ENCODE peak calls at places on chromosomes 4 and X, in seven cellular contexts. B is CD8-positive, alpha-beta memory T cell; E is fibroblast of lung; C is neuronal stem cell; D is GM23248; F is CD8-positive, alpha-beta T cell; X is GM23338. S is an unnamed sample. For H3K36me3, the result is how much of the 10 kb centered on the place peaks cover.

GRCh38 chr4:102871772-102872171 is 3.0 kb downstream of the CISD2 start:
- DNase-seq in B (no peak), E (no peak), C (no peak), D (no peak), F (no peak), X (no peak), S (no peak)

GRCh38 chr4:107896651-107897050 is 34.7 kb upstream of the CYP2U1 start:
- DNase-seq in B (no peak), E (peak), C (no peak), D (no peak), F (no peak), X (no peak), S (no peak)

GRCh38 chrX:49858341-49858740 is 20.9 kb upstream of the USP27X start:
- DNase-seq in B (no peak), E (no peak), C (no peak), D (no peak), F (no peak), X (no peak), S (no peak)

GRCh38 chr4:91028223-91028622 is 901.0 kb downstream of the CCSER1 start:
- DNase-seq in B (no peak), E (no peak), C (no peak), D (no peak), F (no peak), X (no peak), S (no peak)

GRCh38 chr4:56655209-56655626 is 25.9 kb downstream of the HOPX start:
- DNase-seq in B (no peak), E (peak), C (no peak), D (peak), F (no peak), X (peak), S (peak)

GRCh38 chrX:47316276-47317025 is 53.9 kb upstream of the ZNF157 start:
- DNase-seq in B (no peak), E (no peak), C (peak), D (peak), F (no peak), X (peak), S (no peak)

GRCh38 chr4:184362338-184362737 is 112.0 kb downstream of the IRF2 start:
- DNase-seq in B (no peak), E (no peak), C (no peak), D (no peak), F (no peak), X (no peak), S (no peak)

GRCh38 chr4:88177981-88178632 is 19.7 kb upstream of the ABCG2 start:
- DNase-seq in B (no peak), E (peak), C (no peak), D (peak), F (no peak), X (peak), S (peak)

GRCh38 chr4:53935780-53936179 is 128.6 kb downstream of the CHIC2 start:
- DNase-seq in B (no peak), E (peak), C (no peak), D (peak), F (no peak), X (no peak), S (no peak)

GRCh38 chr4:126267689-126268088 is 952.9 kb downstream of the FAT4 start:
- DNase-seq in B (no peak), E (peak), C (no peak), D (peak), F (no peak), X (no peak), S (no peak)

GRCh38 chr4:96839441-96839840 is 999.5 kb downstream of the PDHA2 start:
- DNase-seq in B (no peak), E (no peak), C (no peak), D (no peak), F (no peak), X (no peak), S (no peak)

GRCh38 chr4:170884965-170885583 is 795.3 kb upstream of the AADAT start:
- DNase-seq in B (no peak), E (no peak), C (no peak), D (no peak), F (no peak), X (peak), S (no peak)

GRCh38 chr4:1666391-1666790 is 17.7 kb downstream of the FAM53A start:
- DNase-seq in B (no peak), E (no peak), C (no peak), D (no peak), F (no peak), X (no peak), S (no peak)

GRCh38 chr4:176044589-176044951 is 21.1 kb upstream of the WDR17 start:
- DNase-seq in B (no peak), E (peak), C (no peak), D (peak), F (no peak), X (no peak), S (peak)

GRCh38 chr4:25842229-25842840 is 20.5 kb downstream of the SEL1L3 start:
- DNase-seq in B (peak), E (no peak), C (no peak), D (no peak), F (peak), X (peak), S (no peak)

GRCh38 chrX:74521961-74522833 is 92.2 kb downstream of the RLIM start:
- DNase-seq in B (no peak), E (peak), C (no peak), D (peak), F (no peak), X (no peak), S (no peak)

GRCh38 chr4:22322996-22323395 is 192.9 kb downstream of the ADGRA3 start:
- DNase-seq in B (no peak), E (no peak), C (no peak), D (no peak), F (no peak), X (no peak), S (no peak)

GRCh38 chr4:158280856-158281255 is 70.6 kb downstream of the TMEM144 start:
- DNase-seq in B (no peak), E (no peak), C (no peak), D (peak), F (no peak), X (no peak), S (no peak)
- H3K4me3 ChIP-seq in B (no peak), E (no peak), C (no peak), D (no peak), F (no peak), X (no peak), S (no peak)

DNA sequence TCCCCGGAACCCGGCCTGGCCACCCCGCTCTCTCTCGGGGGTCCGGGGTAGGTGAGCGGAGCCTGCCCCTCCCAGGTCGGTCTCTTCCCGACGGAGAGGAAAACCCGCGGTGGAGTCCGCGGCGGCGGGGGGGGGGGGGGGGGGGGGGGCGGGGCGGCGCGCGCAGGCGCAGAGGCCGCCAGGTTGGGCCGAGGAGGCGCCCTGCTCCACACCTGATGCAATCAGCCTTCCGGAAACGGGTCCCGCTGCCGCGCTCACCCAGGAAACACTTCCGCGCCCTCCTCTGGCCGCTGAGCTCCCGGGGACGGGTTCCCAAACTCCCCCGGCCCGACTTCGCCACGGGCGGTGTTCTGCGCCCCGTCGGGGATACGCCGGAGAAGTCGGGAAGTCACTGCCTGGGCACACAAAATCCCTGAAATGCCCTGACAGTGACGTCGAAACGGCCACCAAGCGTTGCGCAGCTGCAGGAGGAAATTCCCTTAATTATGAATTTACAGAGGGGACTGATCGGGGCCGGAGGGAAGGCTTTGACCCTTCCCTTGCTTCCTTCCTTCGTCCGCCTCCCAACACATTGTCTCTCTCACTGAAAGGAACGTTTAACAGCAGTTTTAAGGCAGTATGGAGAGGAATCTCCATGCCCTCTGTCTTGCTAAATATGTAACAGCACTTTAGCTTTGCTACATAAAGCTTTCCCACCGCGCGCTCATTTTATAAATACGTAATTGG is 2.1 kb upstream of the APBB2 start:
- DNase-seq in B (peak), E (peak), C (peak), D (peak), F (no peak), X (peak), S (peak)
- H3K27ac ChIP-seq in B (no peak), E (peak), C (peak), D (peak), F (no peak), X (peak), S (peak)

DNA sequence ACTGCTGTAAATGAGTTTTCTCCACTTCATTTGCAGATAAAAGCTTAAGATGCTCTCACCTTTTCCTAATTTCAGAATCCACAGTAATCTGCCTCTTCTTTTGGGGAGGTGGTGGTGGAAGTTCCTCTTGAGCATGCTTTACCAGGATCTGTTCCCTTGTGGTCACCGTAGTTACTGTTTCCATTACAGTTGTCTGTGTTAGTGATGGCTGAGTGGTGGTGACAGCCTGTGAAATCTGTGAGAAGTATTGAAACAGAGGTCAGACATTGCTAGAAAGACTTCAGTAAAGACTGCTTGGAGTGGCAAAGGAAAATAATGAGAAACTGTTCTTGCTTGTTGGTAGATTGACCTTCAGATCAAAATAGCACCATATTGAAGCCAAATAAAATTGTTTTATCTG is 666.2 kb downstream of the DMD start:
- DNase-seq in B (no peak), E (no peak), C (no peak), D (no peak), F (no peak), X (no peak), S (no peak)
- H3K36me3 ChIP-seq in B (under half), E (under half), C (under half), D (under half), F (under half), X (under half), S (under half)

DNA sequence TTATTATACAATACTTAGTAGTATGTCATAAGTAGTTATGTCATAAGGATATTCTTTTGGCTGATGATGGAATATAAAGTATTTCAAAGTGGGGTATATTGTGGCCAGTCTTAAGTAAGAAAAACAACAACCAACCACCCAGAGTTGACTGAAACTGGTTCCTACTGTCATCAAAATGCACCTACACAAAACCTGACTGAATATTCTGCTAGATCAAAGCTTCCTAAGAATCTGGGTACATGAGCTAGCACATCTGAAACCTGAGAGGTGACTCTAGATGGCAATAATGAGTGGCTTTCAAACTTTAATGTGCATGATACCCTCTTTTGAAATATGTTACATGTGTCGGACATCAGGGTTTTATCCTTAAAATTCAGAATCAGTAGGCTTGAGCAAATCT is 60.4 kb downstream of the REELD1 start:
- DNase-seq in B (no peak), E (no peak), C (no peak), D (no peak), F (no peak), X (no peak), S (no peak)
- H3K4me3 ChIP-seq in B (no peak), E (no peak), C (no peak), D (no peak), F (no peak), X (no peak), S (no peak)

DNA sequence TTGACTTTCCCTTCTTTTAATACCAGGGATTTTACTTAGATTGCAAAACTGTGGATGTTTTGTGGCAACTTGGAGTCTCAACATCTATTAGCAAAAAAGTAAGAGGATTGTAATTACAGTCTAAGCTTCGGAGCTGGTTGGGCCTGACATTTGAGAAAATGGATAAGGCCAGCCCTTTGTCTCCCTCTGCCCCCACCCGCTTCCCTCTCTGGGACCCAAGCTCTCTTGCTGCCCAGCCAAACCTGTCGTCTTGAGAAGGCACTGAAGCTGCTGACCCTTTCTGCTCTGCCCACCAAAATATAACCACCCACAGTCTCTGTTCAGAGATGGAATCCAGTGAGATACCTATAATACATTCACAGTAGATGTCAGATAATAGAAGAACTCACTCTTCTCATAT is 49.6 kb downstream of the SHROOM3 start:
- DNase-seq in B (no peak), E (no peak), C (no peak), D (no peak), F (no peak), X (no peak), S (peak)
- H3K27ac ChIP-seq in B (no peak), E (no peak), C (peak), D (no peak), F (no peak), X (peak), S (no peak)

GRCh38 chr4:152951348-152951747 is 15.2 kb downstream of the FHDC1 start:
- DNase-seq in B (no peak), E (no peak), C (no peak), D (no peak), F (no peak), X (peak), S (no peak)
- H3K36me3 ChIP-seq in B (under half), E (under half), C (under half), D (under half), F (under half), X (under half), S (under half)

DNA sequence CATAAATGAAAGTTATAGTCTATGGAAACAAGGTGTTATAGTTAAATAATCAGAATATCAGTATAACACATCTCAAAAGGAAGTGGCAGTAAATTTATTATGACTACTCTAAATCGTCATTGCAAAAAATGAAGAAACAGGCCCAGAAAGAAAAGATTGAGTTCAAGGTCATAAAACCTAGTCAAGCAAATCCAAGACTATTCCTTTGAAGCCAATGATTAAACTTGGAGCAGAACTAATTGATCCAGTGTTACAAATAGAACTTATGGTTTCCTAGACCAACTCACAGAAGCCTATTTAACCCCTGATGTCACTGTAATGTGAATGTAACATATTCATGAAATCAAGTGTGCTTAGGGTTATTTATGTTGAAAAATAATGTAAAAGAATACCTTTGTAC is 1.9 kb downstream of the FAM199X start:
- DNase-seq in B (no peak), E (no peak), C (no peak), D (no peak), F (no peak), X (no peak), S (no peak)
- H3K4me3 ChIP-seq in B (no peak), E (peak), C (no peak), D (peak), F (no peak), X (peak), S (no peak)

DNA sequence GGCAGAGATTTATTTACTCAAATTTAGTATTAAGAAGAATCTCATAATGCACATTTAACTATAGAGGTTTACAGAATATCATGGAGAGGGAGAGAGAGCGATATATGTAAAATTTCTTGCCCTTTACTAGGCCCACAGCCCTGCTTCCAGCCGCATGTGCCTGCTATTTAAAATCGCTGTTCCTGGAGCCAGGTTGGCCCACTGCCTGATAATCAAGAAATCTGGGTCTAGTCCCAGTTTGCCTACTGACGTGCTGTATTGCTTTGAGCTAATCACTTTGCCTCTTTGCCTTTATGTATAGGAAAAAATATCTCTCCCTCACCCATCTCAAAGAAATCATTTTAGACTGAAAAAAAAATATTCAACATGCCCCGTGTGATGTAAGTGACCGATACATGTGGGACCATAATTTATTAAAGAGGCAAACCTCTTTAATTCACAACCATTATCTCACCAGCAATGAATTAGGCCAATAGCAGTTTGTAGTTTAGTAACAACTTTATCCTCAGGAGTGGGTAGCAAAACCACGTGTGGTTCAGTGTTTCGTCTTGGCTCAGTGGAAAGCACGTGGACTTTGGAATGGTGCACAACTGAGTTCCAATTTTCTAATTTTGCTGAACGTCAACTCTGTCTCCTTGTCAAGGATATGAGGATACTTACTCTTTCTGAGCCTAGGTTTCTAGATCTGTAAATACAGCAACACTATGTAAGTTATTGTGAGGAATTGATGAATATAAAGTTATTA is 62.6 kb downstream of the GRXCR1 start:
- DNase-seq in B (no peak), E (no peak), C (no peak), D (no peak), F (no peak), X (no peak), S (peak)
- H3K27ac ChIP-seq in B (no peak), E (no peak), C (no peak), D (no peak), F (no peak), X (no peak), S (no peak)

GRCh38 chr4:87128006-87128705 is 92.3 kb downstream of the KLHL8 start:
- DNase-seq in B (no peak), E (peak), C (no peak), D (no peak), F (no peak), X (no peak), S (no peak)
- H3K36me3 ChIP-seq in B (under half), E (under half), C (under half), D (under half), F (under half), X (under half), S (under half)

S was measured in thyroid gland.